ENCODE peak calls at places on chromosomes 3 and 15, in five cellular contexts. S is neural progenitor cell; A is Peyer's patch; P is CD8-positive, alpha-beta T cell; B is IMR-90. G is an unnamed sample.

GRCh38 chr3:123096701-123097100 is 29.9 kb downstream of the PDIA5 start:
- DNase-seq in S (no peak), A (no peak), P (no peak), B (peak), G (no peak)

GRCh38 chr3:133412511-133413165 is 12.8 kb downstream of the BFSP2 start:
- DNase-seq in S (no peak), A (no peak), P (no peak), B (peak), G (no peak)

GRCh38 chr15:44193651-44194396 is 1.2 kb downstream of the FRMD5 start:
- DNase-seq in S (peak), A (no peak), P (no peak), B (peak), G (no peak)

GRCh38 chr3:170716172-170716800 is 130.4 kb upstream of the SLC7A14 start:
- DNase-seq in S (no peak), A (no peak), P (no peak), B (no peak), G (no peak)

GRCh38 chr3:13879946-13880810 is at the start of gene WNT7A:
- DNase-seq in S (peak), A (no peak), P (peak), B (no peak), G (peak)

GRCh38 chr3:13104511-13104910 is 31.3 kb upstream of the IQSEC1 start:
- DNase-seq in S (no peak), A (no peak), P (no peak), B (no peak), G (peak)

GRCh38 chr15:77614251-77614806 is 18.4 kb downstream of the LINGO1 start:
- DNase-seq in S (no peak), A (no peak), P (no peak), B (no peak), G (no peak)

GRCh38 chr3:71227344-71227743 is 356.2 kb downstream of the FOXP1 start:
- DNase-seq in S (no peak), A (no peak), P (no peak), B (no peak), G (no peak)

GRCh38 chr15:61159901-61160300 is 69.2 kb downstream of the RORA start:
- DNase-seq in S (no peak), A (no peak), P (no peak), B (no peak), G (no peak)

GRCh38 chr15:61155741-61156700 is 73.1 kb downstream of the RORA start:
- DNase-seq in S (no peak), A (no peak), P (no peak), B (no peak), G (no peak)

DNA sequence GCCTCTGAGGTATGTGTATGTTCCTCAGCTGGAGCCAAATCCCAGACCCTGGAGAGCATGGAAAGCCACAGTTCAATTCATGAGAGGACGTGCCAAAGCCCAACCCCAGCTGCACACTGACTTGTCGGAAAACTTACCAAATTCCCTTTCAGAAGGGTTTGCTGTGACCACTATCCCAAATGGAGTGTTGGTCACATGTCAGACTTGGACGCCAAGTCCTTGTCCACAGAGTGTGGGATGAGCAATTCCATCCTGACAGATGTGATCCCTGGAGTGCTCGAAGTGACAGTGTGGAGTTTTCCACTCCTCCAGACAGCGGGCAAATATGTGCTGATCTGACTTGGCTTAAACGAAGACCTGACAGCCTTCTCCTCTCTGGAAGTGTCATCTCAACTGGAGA is 71.2 kb downstream of the RORA start:
- DNase-seq in S (no peak), A (no peak), P (no peak), B (no peak), G (peak)
- H3K27ac ChIP-seq in S (no peak), A (no peak), P (no peak), B (no peak), G (no peak)

GRCh38 chr3:56986347-56986746 is 74.1 kb upstream of the SPATA12 start:
- DNase-seq in S (no peak), A (no peak), P (no peak), B (no peak), G (no peak)

GRCh38 chr3:56987238-56987932 is 73.1 kb upstream of the SPATA12 start:
- DNase-seq in S (peak), A (no peak), P (no peak), B (no peak), G (no peak)

GRCh38 chr3:56988458-56988857 is 72.0 kb upstream of the SPATA12 start:
- DNase-seq in S (no peak), A (no peak), P (no peak), B (no peak), G (no peak)

GRCh38 chr3:56983427-56983826 is 77.0 kb upstream of the SPATA12 start:
- DNase-seq in S (no peak), A (no peak), P (no peak), B (no peak), G (no peak)

GRCh38 chr3:56985460-56986327 is 74.8 kb upstream of the SPATA12 start:
- DNase-seq in S (no peak), A (no peak), P (no peak), B (peak), G (no peak)
- H3K27ac ChIP-seq in S (no peak), A (no peak), P (no peak), B (peak), G (no peak)

GRCh38 chr15:71306538-71306937 is 191.3 kb downstream of the THSD4 start:
- DNase-seq in S (no peak), A (no peak), P (no peak), B (no peak), G (no peak)

GRCh38 chr15:71301958-71302621 is 186.8 kb downstream of the THSD4 start:
- DNase-seq in S (no peak), A (no peak), P (no peak), B (peak), G (no peak)

GRCh38 chr15:71304681-71305080 is 189.4 kb downstream of the THSD4 start:
- DNase-seq in S (no peak), A (no peak), P (no peak), B (no peak), G (no peak)

GRCh38 chr15:71303977-71304376 is 188.7 kb downstream of the THSD4 start:
- DNase-seq in S (no peak), A (no peak), P (no peak), B (no peak), G (no peak)

DNA sequence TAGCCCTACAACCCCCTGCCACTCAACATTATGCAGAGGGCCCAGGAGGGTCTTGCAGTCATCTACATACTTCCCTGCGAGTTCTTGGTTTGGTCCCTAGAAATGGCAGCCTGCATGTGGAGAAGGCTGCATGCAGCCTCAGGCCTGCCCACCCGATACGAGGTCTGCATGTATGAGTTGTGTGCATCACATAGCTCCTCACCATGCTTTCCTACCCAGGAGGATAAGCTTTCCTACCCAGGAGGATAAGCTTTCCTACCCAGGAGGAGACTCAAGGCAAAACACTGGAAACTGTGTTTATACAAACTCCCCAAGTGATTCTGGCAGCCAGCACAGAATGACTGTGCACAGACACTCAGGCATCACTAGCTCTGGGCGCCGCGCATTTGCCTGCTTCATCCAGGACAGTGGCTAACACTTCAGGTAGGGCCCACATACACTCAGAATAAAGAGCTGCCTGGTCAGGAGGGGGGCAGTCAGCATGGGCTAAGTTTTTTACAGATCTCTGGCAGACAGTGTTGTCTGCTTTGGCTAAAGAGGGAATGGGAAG is 187.7 kb downstream of the THSD4 start:
- DNase-seq in S (no peak), A (no peak), P (no peak), B (peak), G (no peak)
- H3K27ac ChIP-seq in S (no peak), A (no peak), P (no peak), B (peak), G (no peak)

GRCh38 chr3:143956858-143957257 is 14.8 kb upstream of the DIPK2A start:
- DNase-seq in S (no peak), A (no peak), P (no peak), B (no peak), G (no peak)

GRCh38 chr3:143950810-143951209 is 20.8 kb upstream of the DIPK2A start:
- DNase-seq in S (no peak), A (no peak), P (no peak), B (no peak), G (no peak)

GRCh38 chr3:143951351-143951971 is 20.2 kb upstream of the DIPK2A start:
- DNase-seq in S (peak), A (peak), P (no peak), B (peak), G (no peak)

GRCh38 chr3:143955113-143955512 is 16.5 kb upstream of the DIPK2A start:
- DNase-seq in S (no peak), A (no peak), P (no peak), B (no peak), G (no peak)

GRCh38 chr3:143952569-143953069 is 19.0 kb upstream of the DIPK2A start:
- DNase-seq in S (peak), A (no peak), P (no peak), B (no peak), G (no peak)
- H3K27ac ChIP-seq in S (no peak), A (no peak), P (no peak), B (no peak), G (no peak)

GRCh38 chr15:40960926-40961325 is 7.7 kb downstream of the CHAC1 start:
- DNase-seq in S (no peak), A (no peak), P (no peak), B (no peak), G (no peak)
- H3K27ac ChIP-seq in S (no peak), A (no peak), P (no peak), B (no peak), G (no peak)

G was measured in suprapubic skin.